ENCODE peak calls at places on chromosome 10, in six cellular contexts. S is H9, U is mesenchymal stem cell, H is mesendoderm, G is IMR-90, V is neuronal stem cell. J is an unnamed sample.

GRCh38 chr10:132248455-132249231 is 59.1 kb downstream of the STK32C start:
- DNase-seq in S (peak), G (no peak), U (peak), H (peak), V (peak), J (peak)

GRCh38 chr10:79070091-79070610 is 1.4 kb downstream of the ZMIZ1 start:
- DNase-seq in V (peak), H (peak), U (peak), S (no peak), G (no peak), J (no peak)

GRCh38 chr10:73999703-74000102 is 1.8 kb downstream of the VCL start:
- DNase-seq in S (no peak), V (no peak), U (peak), G (peak), H (no peak), J (no peak)

GRCh38 chr10:128124813-128125403 is 1.3 kb downstream of the MKI67 start:
- DNase-seq in G (no peak), H (peak), V (no peak), U (peak), S (no peak), J (no peak)

GRCh38 chr10:96222908-96223307 is 48.5 kb downstream of the BLNK start:
- DNase-seq in G (no peak), S (no peak), V (no peak), H (no peak), U (no peak), J (no peak)

GRCh38 chr10:43286076-43286805 is 19.4 kb upstream of the RASGEF1A start:
- DNase-seq in H (no peak), U (no peak), S (no peak), G (no peak), V (no peak), J (no peak)

GRCh38 chr10:21511931-21512330 is 13.6 kb downstream of the SKIDA1 start:
- DNase-seq in H (no peak), V (no peak), U (peak), S (no peak), G (no peak), J (no peak)

GRCh38 chr10:29926649-29927048 is 132.7 kb downstream of the JCAD start:
- DNase-seq in U (peak), H (peak), S (no peak), V (no peak), G (peak), J (no peak)

GRCh38 chr10:76492026-76492425 is 1060.6 kb downstream of the LRMDA start:
- DNase-seq in V (no peak), G (peak), U (peak), H (peak), S (no peak), J (no peak)

GRCh38 chr10:69994262-69994661 is 58.4 kb upstream of the MACROH2A2 start:
- DNase-seq in V (no peak), H (peak), S (peak), G (peak), U (peak), J (no peak)

GRCh38 chr10:59808896-59809643 is 55.8 kb upstream of the MRLN start:
- DNase-seq in G (peak), H (peak), V (peak), S (peak), U (peak), J (peak)

GRCh38 chr10:5576780-5577472 is 52.2 kb downstream of the CALML3 start:
- DNase-seq in G (no peak), S (no peak), U (no peak), V (no peak), H (no peak), J (no peak)

GRCh38 chr10:101030492-101031127 is 319 bp downstream of the PDZD7 start:
- DNase-seq in G (no peak), U (no peak), H (peak), V (no peak), S (peak), J (no peak)

GRCh38 chr10:115949282-115949844 is 323.6 kb downstream of the GFRA1 start:
- DNase-seq in S (no peak), H (no peak), G (no peak), V (no peak), U (no peak), J (no peak)

GRCh38 chr10:97508342-97508741 is 9.6 kb downstream of the UBTD1 start:
- DNase-seq in H (peak), U (no peak), G (peak), V (no peak), S (no peak), J (no peak)

GRCh38 chr10:5014936-5015335 is 11.3 kb upstream of the AKR1C2 start:
- DNase-seq in S (no peak), V (no peak), H (peak), G (no peak), U (peak), J (no peak)

GRCh38 chr10:28320799-28321198 is 17.9 kb upstream of the MPP7 start:
- DNase-seq in V (no peak), S (no peak), G (no peak), H (no peak), U (no peak), J (no peak)

GRCh38 chr10:11144626-11145497 is 127.2 kb downstream of the CELF2 start:
- DNase-seq in S (no peak), H (no peak), U (no peak), V (no peak), G (no peak), J (no peak)

GRCh38 chr10:79449181-79450146 is 4.0 kb upstream of the ZCCHC24 start:
- DNase-seq in G (no peak), V (no peak), S (no peak), H (peak), U (no peak), J (no peak)

GRCh38 chr10:363152-363551 is 227.9 kb downstream of the ZMYND11 start:
- DNase-seq in S (no peak), G (no peak), U (no peak), H (no peak), V (no peak), J (no peak)

GRCh38 chr10:359762-360161 is 224.5 kb downstream of the ZMYND11 start:
- DNase-seq in H (no peak), G (no peak), V (no peak), U (no peak), S (no peak), J (no peak)

GRCh38 chr10:359093-359492 is 223.8 kb downstream of the ZMYND11 start:
- DNase-seq in S (no peak), G (no peak), U (no peak), V (no peak), H (no peak), J (no peak)

GRCh38 chr10:360653-361052 is 225.4 kb downstream of the ZMYND11 start:
- DNase-seq in V (no peak), G (no peak), U (no peak), S (no peak), H (no peak), J (no peak)

GRCh38 chr10:361203-362135 is 226.2 kb downstream of the ZMYND11 start:
- DNase-seq in H (no peak), G (no peak), V (no peak), U (peak), S (no peak), J (no peak)
- H3K18ac ChIP-seq in H (no peak), G (no peak), V (no peak), U (no peak), S (no peak), J (no peak)

GRCh38 chr10:77898323-77899079 is 28.1 kb downstream of the DLG5 start:
- DNase-seq in G (no peak), U (no peak), S (no peak), H (peak), V (no peak), J (no peak)
- H3K18ac ChIP-seq in G (no peak), U (peak), S (no peak), H (no peak), V (peak), J (peak)

GRCh38 chr10:84329094-84329611 is 764 bp downstream of the CCSER2 start:
- DNase-seq in S (peak), H (peak), G (peak), U (peak), V (peak), J (no peak)
- H3K18ac ChIP-seq in S (no peak), H (peak), G (peak), U (peak), V (peak), J (no peak)

DNA sequence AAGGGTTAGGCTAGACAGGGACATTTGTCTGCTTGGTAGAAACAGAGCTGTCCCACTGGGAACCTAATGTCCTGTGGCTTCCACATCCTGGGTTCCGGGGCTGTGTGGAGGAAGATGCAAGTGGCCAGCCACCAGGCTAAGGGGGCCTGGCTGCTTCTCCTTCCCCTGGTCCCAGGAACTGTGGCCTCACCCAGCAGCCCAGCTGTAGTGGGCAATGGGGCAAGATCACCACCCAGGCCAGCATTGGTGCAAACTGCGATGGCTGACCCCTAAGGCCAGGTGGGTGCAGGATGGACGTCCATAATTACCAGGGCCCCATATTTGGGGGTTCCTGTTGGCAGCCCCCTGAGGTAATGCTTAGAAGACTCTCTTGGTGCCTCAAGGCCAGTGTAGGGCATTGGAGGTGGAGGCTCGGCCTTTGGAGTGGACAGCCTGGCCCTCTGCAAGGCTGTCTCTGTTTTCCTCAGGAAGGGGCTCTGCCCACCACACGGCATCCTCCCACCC is 226.7 kb downstream of the TCF7L2 start:
- DNase-seq in G (no peak), U (no peak), H (no peak), V (no peak), S (no peak), J (peak)
- H3K18ac ChIP-seq in G (no peak), U (no peak), H (no peak), V (peak), S (no peak), J (no peak)